ENCODE peak calls at places on chromosome 1, in six cellular contexts. Y is H1, N is K562, T is GM12891, F is HepG2, G is GM12878. Z is an unnamed sample.

GRCh38 chr1:41358152-41358937 is 2.9 kb upstream of the FOXO6 start:
- DNase-seq in Y (peak), N (no peak), T (no peak), F (no peak), G (no peak), Z (no peak)

GRCh38 chr1:244970236-244970652 is 105.9 kb upstream of the HNRNPU start:
- DNase-seq in Y (peak), N (peak), T (no peak), F (peak), G (no peak), Z (no peak)

GRCh38 chr1:156924478-156925153 is 4.2 kb downstream of the LRRC71 start:
- DNase-seq in Y (no peak), N (peak), T (no peak), F (no peak), G (no peak), Z (no peak)

GRCh38 chr1:84101204-84101603 is 42.9 kb upstream of the PRKACB start:
- DNase-seq in Y (no peak), N (no peak), T (no peak), F (no peak), G (no peak), Z (no peak)

GRCh38 chr1:178572604-178573003 is 59.7 kb downstream of the TEX35 start:
- DNase-seq in Y (no peak), N (no peak), T (no peak), F (no peak), G (no peak), Z (no peak)

GRCh38 chr1:82697965-82698364 is 897.2 kb downstream of the ADGRL2 start:
- DNase-seq in Y (no peak), N (no peak), T (no peak), F (no peak), G (no peak), Z (no peak)

GRCh38 chr1:116314305-116314919 is 58.6 kb upstream of the ATP1A1 start:
- DNase-seq in Y (no peak), N (no peak), T (no peak), F (peak), G (no peak), Z (no peak)

GRCh38 chr1:50959303-50959912 is 659 bp downstream of the FAF1 start:
- DNase-seq in Y (no peak), N (peak), T (no peak), F (peak), G (no peak), Z (no peak)

GRCh38 chr1:243267346-243268283 is 11.8 kb downstream of the SDCCAG8 start:
- DNase-seq in Y (no peak), N (no peak), T (no peak), F (no peak), G (no peak), Z (no peak)

GRCh38 chr1:11794446-11795237 is 11.1 kb downstream of the MTHFR start:
- DNase-seq in Y (no peak), N (no peak), T (no peak), F (no peak), G (no peak), Z (no peak)

GRCh38 chr1:10245674-10246073 is 35.3 kb downstream of the KIF1B start:
- DNase-seq in Y (no peak), N (no peak), T (no peak), F (no peak), G (no peak), Z (no peak)

GRCh38 chr1:213738658-213739057 is 249.1 kb upstream of the PROX1 start:
- DNase-seq in Y (no peak), N (no peak), T (no peak), F (no peak), G (no peak), Z (no peak)

GRCh38 chr1:199857103-199857502 is 170.4 kb upstream of the NR5A2 start:
- DNase-seq in Y (no peak), N (no peak), T (no peak), F (no peak), G (no peak), Z (no peak)

GRCh38 chr1:99198377-99198776 is 65.9 kb upstream of the PLPPR4 start:
- DNase-seq in Y (no peak), N (no peak), T (no peak), F (no peak), G (no peak), Z (no peak)

GRCh38 chr1:240190881-240191385 is 99.2 kb downstream of the FMN2 start:
- DNase-seq in Y (no peak), N (no peak), T (no peak), F (peak), G (no peak), Z (no peak)

GRCh38 chr1:78483903-78484302 is 6.9 kb upstream of the PTGFR start:
- DNase-seq in Y (no peak), N (no peak), T (no peak), F (no peak), G (no peak), Z (no peak)

GRCh38 chr1:162070094-162070748 is 730 bp downstream of the NOS1AP start:
- DNase-seq in Y (no peak), N (no peak), T (no peak), F (no peak), G (no peak), Z (no peak)

GRCh38 chr1:15836772-15837669 is 10.5 kb upstream of the SPEN start:
- DNase-seq in Y (peak), N (no peak), T (no peak), F (no peak), G (no peak), Z (no peak)

GRCh38 chr1:9808459-9808858 is 15.3 kb downstream of the CLSTN1 start:
- DNase-seq in Y (no peak), N (no peak), T (no peak), F (no peak), G (no peak), Z (no peak)

GRCh38 chr1:162904579-162904978 is 43.6 kb upstream of the CCDC190 start:
- DNase-seq in Y (no peak), N (no peak), T (no peak), F (no peak), G (no peak), Z (no peak)

GRCh38 chr1:41382531-41383090 is 21.4 kb downstream of the FOXO6 start:
- DNase-seq in Y (no peak), N (no peak), T (no peak), F (no peak), G (no peak), Z (no peak)

DNA sequence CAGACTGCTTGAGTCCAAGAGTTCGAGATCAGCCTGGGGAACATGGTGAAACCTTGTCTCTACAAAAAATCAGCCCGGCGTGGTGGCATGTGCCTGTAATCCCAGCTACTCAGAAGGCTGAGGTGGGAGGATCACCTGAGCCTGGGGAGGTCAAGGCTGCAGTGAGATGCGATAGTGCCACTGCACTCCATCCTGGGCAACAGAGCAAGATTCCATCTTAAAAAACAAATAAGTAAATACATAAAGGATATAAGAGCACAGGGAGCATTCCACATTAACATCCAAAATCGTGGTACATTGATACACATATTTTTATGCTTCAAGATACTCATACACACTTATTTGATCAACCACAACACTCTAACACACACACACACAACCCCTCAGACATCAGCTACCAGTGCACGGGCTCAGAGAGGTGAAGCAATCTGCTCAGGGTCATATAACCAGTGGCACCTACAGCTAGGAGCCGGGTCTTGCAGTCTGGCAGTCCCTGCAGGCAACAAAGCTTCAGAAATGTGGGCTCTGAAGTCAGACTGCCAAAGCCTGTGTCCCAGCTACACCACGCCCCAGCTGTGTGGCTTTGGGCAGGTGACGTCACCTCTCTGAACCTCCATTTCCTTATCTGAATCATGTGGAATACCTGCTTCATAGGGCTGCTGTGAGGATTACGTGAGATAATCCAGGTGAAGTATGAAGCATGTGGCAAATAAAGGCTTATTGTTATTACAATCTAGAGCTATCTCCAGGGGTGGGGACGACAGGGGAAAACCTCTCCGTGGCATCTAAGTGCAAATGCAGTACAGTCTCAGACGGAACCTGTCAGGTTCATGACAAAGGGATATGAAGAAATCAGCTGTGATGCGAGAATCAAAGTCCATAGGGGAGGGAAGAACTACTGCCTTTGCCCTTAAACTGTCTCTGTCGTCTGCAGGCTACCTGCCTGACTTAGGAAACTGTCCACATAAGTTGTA is 4.8 kb upstream of the CRYBG2 start:
- DNase-seq in Y (no peak), N (peak), T (no peak), F (peak), G (no peak), Z (no peak)
- TF ChIP-seq POLR2AphosphoS5 in Y (no peak), N (no peak), T (no peak), F (no peak), G (no peak), Z (no peak)

GRCh38 chr1:37556712-37557196 is at the start of gene DNALI1:
- DNase-seq in Y (peak), N (peak), T (peak), F (peak), G (no peak), Z (peak)
- TF ChIP-seq TAF1 in Y (peak), N (peak), T (no peak), F (no peak), G (no peak), Z (no peak)

GRCh38 chr1:155051777-155052398 is 772 bp downstream of the ADAM15 start:
- DNase-seq in Y (no peak), N (no peak), T (no peak), F (no peak), G (no peak), Z (peak)

GRCh38 chr1:155049651-155050559 is 1.2 kb upstream of the ADAM15 start:
- DNase-seq in Y (no peak), N (no peak), T (no peak), F (no peak), G (no peak), Z (no peak)

GRCh38 chr1:155052412-155053400 is 1.6 kb downstream of the ADAM15 start:
- DNase-seq in Y (no peak), N (peak), T (no peak), F (no peak), G (no peak), Z (no peak)

GRCh38 chr1:155050560-155051341 is at the start of gene ADAM15:
- DNase-seq in Y (peak), N (peak), T (peak), F (peak), G (no peak), Z (peak)

GRCh38 chr1:155051342-155051776 is 243 bp downstream of the ADAM15 start:
- DNase-seq in Y (no peak), N (no peak), T (no peak), F (no peak), G (no peak), Z (no peak)
- TF ChIP-seq POLR2A in Y (no peak), N (peak), T (no peak), F (no peak), G (no peak), Z (no peak)

GRCh38 chr1:166485620-166486019 is 318.8 kb upstream of the FAM78B start:
- DNase-seq in Y (no peak), N (no peak), T (no peak), F (no peak), G (no peak), Z (no peak)

GRCh38 chr1:166489356-166489669 is 322.5 kb upstream of the FAM78B start:
- DNase-seq in Y (no peak), N (no peak), T (no peak), F (no peak), G (no peak), Z (no peak)

GRCh38 chr1:166488327-166488726 is 321.5 kb upstream of the FAM78B start:
- DNase-seq in Y (no peak), N (no peak), T (no peak), F (no peak), G (no peak), Z (no peak)

GRCh38 chr1:166484471-166484870 is 317.7 kb upstream of the FAM78B start:
- DNase-seq in Y (no peak), N (no peak), T (no peak), F (no peak), G (no peak), Z (no peak)

GRCh38 chr1:166484871-166485270 is 318.1 kb upstream of the FAM78B start:
- DNase-seq in Y (no peak), N (no peak), T (no peak), F (no peak), G (no peak), Z (no peak)
- TF ChIP-seq POLR2AphosphoS5 in Y (no peak), N (no peak), T (no peak), F (no peak), G (no peak), Z (no peak)

GRCh38 chr1:22747021-22747734 is 36.5 kb downstream of the EPHB2 start:
- DNase-seq in Y (no peak), N (no peak), T (no peak), F (no peak), G (no peak), Z (no peak)

GRCh38 chr1:22749919-22750670 is 39.5 kb downstream of the EPHB2 start:
- DNase-seq in Y (no peak), N (no peak), T (no peak), F (no peak), G (peak), Z (no peak)

GRCh38 chr1:22749503-22749902 is 38.9 kb downstream of the EPHB2 start:
- DNase-seq in Y (no peak), N (peak), T (no peak), F (no peak), G (no peak), Z (no peak)

GRCh38 chr1:22747735-22748073 is 37.1 kb downstream of the EPHB2 start:
- DNase-seq in Y (no peak), N (no peak), T (no peak), F (no peak), G (no peak), Z (no peak)

DNA sequence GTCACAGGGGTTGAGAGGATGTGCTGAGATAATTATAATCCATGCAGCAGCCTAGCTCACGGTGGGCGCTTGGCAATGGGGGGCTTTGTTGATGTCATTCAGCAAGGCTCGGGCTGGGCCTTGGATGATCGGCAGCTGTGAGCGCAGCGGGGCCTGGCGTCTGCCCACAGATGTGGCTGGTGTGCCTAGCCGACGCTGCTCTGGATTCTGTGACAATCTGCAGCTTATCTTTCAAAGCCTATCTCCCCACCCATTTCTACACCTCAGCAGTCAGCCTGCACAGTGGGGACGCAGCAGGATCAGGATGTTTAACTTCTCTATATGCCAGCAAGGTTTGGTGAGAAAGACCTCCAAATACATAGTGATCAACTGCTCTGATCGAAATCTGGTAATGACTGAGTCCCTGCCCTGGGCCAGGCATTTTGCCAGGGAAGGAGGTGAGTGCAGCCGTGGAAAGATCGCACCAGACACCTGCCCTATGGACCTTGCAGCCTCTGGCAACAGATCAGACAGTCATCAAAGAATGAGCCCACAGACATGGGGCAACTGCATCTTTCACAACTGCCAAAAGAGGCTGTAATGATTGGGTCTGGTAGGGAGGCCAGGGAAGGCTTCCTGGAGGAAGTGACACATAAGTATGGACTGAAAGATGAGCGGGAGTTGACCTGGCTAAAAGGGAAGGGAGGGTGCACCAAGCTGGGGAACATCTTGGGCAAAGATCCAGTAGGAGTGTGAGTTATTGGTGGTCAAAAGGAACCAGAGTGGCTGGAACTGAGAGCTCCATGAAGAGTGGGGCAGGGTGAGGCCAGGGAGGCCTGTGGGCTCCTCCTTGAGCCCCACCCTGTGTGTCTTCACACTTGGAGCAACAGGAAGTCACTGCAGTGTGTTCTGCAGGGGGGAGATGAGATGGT is 35.3 kb downstream of the EPHB2 start:
- DNase-seq in Y (no peak), N (no peak), T (no peak), F (peak), G (no peak), Z (no peak)
- TF ChIP-seq TAF1 in Y (no peak), N (no peak), T (no peak), F (no peak), G (no peak), Z (no peak)

GRCh38 chr1:222054416-222054815 is 312.5 kb upstream of the DUSP10 start:
- DNase-seq in Y (no peak), N (no peak), T (no peak), F (no peak), G (no peak), Z (no peak)

GRCh38 chr1:222058249-222058648 is 316.4 kb upstream of the DUSP10 start:
- DNase-seq in Y (no peak), N (no peak), T (no peak), F (no peak), G (no peak), Z (no peak)

GRCh38 chr1:222060247-222060851 is 318.5 kb upstream of the DUSP10 start:
- DNase-seq in Y (no peak), N (no peak), T (no peak), F (no peak), G (no peak), Z (no peak)

GRCh38 chr1:222053790-222054294 is 312.0 kb upstream of the DUSP10 start:
- DNase-seq in Y (no peak), N (no peak), T (no peak), F (no peak), G (no peak), Z (no peak)

GRCh38 chr1:222057162-222057561 is 315.3 kb upstream of the DUSP10 start:
- DNase-seq in Y (no peak), N (no peak), T (no peak), F (no peak), G (peak), Z (no peak)
- TF ChIP-seq POLR2A in Y (no peak), N (no peak), T (no peak), F (no peak), G (no peak), Z (no peak)

GRCh38 chr1:215276582-215276981 is 194.0 kb downstream of the KCNK2 start:
- DNase-seq in Y (no peak), N (no peak), T (no peak), F (no peak), G (no peak), Z (no peak)
- TF ChIP-seq POLR2AphosphoS5 in Y (no peak), N (no peak), T (no peak), F (no peak), G (no peak), Z (no peak)

GRCh38 chr1:204128464-204128963 is 23.3 kb downstream of the ETNK2 start:
- DNase-seq in Y (peak), N (no peak), T (no peak), F (no peak), G (no peak), Z (no peak)

GRCh38 chr1:204131978-204132377 is 19.9 kb downstream of the ETNK2 start:
- DNase-seq in Y (no peak), N (no peak), T (no peak), F (no peak), G (no peak), Z (no peak)

GRCh38 chr1:204128964-204129896 is 22.6 kb downstream of the ETNK2 start:
- DNase-seq in Y (peak), N (peak), T (peak), F (no peak), G (no peak), Z (peak)

GRCh38 chr1:204130989-204131892 is 20.6 kb downstream of the ETNK2 start:
- DNase-seq in Y (no peak), N (no peak), T (no peak), F (no peak), G (no peak), Z (no peak)

GRCh38 chr1:204130178-204130577 is 21.7 kb downstream of the ETNK2 start:
- DNase-seq in Y (no peak), N (no peak), T (no peak), F (no peak), G (no peak), Z (no peak)
- TF ChIP-seq TAF1 in Y (no peak), N (no peak), T (no peak), F (no peak), G (no peak), Z (no peak)

Z was measured in GM12892.